ENCODE peak calls at places on chromosome X, in seven cellular contexts. One of them, this sample, is unnamed.

GRCh38 chrX:874061-874460 is 243.5 kb downstream of the SHOX start:
- DNase-seq in cardiac fibroblast: no peak
- DNase-seq in retinal pigment epithelial cell: no peak
- DNase-seq in nephron progenitor cell: no peak
- DNase-seq in ovary: no peak
- DNase-seq in epithelial cell of proximal tubule: no peak
- DNase-seq in astrocyte of the spinal cord: no peak
- DNase-seq in this sample: no peak

GRCh38 chrX:40933132-40934078 is 151.8 kb upstream of the USP9X start:
- DNase-seq in cardiac fibroblast: peak; percentile 62
- DNase-seq in retinal pigment epithelial cell: peak; percentile 56
- DNase-seq in nephron progenitor cell: no peak
- DNase-seq in ovary: no peak
- DNase-seq in epithelial cell of proximal tubule: no peak
- DNase-seq in astrocyte of the spinal cord: peak; percentile 61
- DNase-seq in this sample: no peak

GRCh38 chrX:137428777-137429564 is 137.0 kb upstream of the ZIC3 start:
- DNase-seq in cardiac fibroblast: no peak
- DNase-seq in retinal pigment epithelial cell: no peak
- DNase-seq in nephron progenitor cell: peak; percentile 43
- DNase-seq in ovary: no peak
- DNase-seq in epithelial cell of proximal tubule: no peak
- DNase-seq in astrocyte of the spinal cord: no peak
- DNase-seq in this sample: no peak

GRCh38 chrX:45749375-45749774 is 548.7 kb upstream of the DIPK2B start:
- DNase-seq in cardiac fibroblast: peak; percentile 48
- DNase-seq in retinal pigment epithelial cell: no peak
- DNase-seq in nephron progenitor cell: no peak
- DNase-seq in ovary: peak; percentile 24
- DNase-seq in epithelial cell of proximal tubule: no peak
- DNase-seq in astrocyte of the spinal cord: peak; percentile 34
- DNase-seq in this sample: no peak

GRCh38 chrX:130253916-130254315 is 14.8 kb downstream of the ZNF280C start:
- DNase-seq in cardiac fibroblast: no peak
- DNase-seq in retinal pigment epithelial cell: no peak
- DNase-seq in nephron progenitor cell: no peak
- DNase-seq in ovary: no peak
- DNase-seq in epithelial cell of proximal tubule: no peak
- DNase-seq in astrocyte of the spinal cord: no peak
- DNase-seq in this sample: no peak

GRCh38 chrX:82092307-82092706 is 890.4 kb downstream of the SH3BGRL start:
- DNase-seq in cardiac fibroblast: no peak
- DNase-seq in retinal pigment epithelial cell: no peak
- DNase-seq in nephron progenitor cell: no peak
- DNase-seq in ovary: no peak
- DNase-seq in epithelial cell of proximal tubule: no peak
- DNase-seq in astrocyte of the spinal cord: no peak
- DNase-seq in this sample: no peak

GRCh38 chrX:53374222-53374820 is 48.1 kb downstream of the SMC1A start:
- DNase-seq in cardiac fibroblast: peak; percentile 12
- DNase-seq in retinal pigment epithelial cell: no peak
- DNase-seq in nephron progenitor cell: no peak
- DNase-seq in ovary: no peak
- DNase-seq in epithelial cell of proximal tubule: no peak
- DNase-seq in astrocyte of the spinal cord: no peak
- DNase-seq in this sample: no peak

GRCh38 chrX:20265221-20265725 is 1.4 kb downstream of the RPS6KA3 start:
- DNase-seq in cardiac fibroblast: peak; percentile 74
- DNase-seq in retinal pigment epithelial cell: peak; percentile 60
- DNase-seq in nephron progenitor cell: peak; percentile 51
- DNase-seq in ovary: peak; percentile 78
- DNase-seq in epithelial cell of proximal tubule: no peak
- DNase-seq in astrocyte of the spinal cord: peak; percentile 65
- DNase-seq in this sample: peak; percentile 47

GRCh38 chrX:298993-299392 is 17.8 kb downstream of the PLCXD1 start:
- DNase-seq in cardiac fibroblast: no peak
- DNase-seq in retinal pigment epithelial cell: no peak
- DNase-seq in nephron progenitor cell: no peak
- DNase-seq in ovary: no peak
- DNase-seq in epithelial cell of proximal tubule: no peak
- DNase-seq in astrocyte of the spinal cord: no peak
- DNase-seq in this sample: no peak

GRCh38 chrX:108396986-108397385 is 41.2 kb downstream of the COL4A6 start:
- DNase-seq in cardiac fibroblast: no peak
- DNase-seq in retinal pigment epithelial cell: no peak
- DNase-seq in nephron progenitor cell: no peak
- DNase-seq in ovary: no peak
- DNase-seq in epithelial cell of proximal tubule: no peak
- DNase-seq in astrocyte of the spinal cord: no peak
- DNase-seq in this sample: no peak

GRCh38 chrX:53471346-53471745 is 37.2 kb upstream of the HSD17B10 start:
- DNase-seq in cardiac fibroblast: no peak
- DNase-seq in retinal pigment epithelial cell: no peak
- DNase-seq in nephron progenitor cell: no peak
- DNase-seq in ovary: no peak
- DNase-seq in epithelial cell of proximal tubule: no peak
- DNase-seq in astrocyte of the spinal cord: no peak
- DNase-seq in this sample: no peak

GRCh38 chrX:155645180-155645579 is 32.4 kb upstream of the TMLHE start:
- DNase-seq in cardiac fibroblast: no peak
- DNase-seq in retinal pigment epithelial cell: no peak
- DNase-seq in nephron progenitor cell: no peak
- DNase-seq in ovary: no peak
- DNase-seq in epithelial cell of proximal tubule: no peak
- DNase-seq in astrocyte of the spinal cord: no peak
- DNase-seq in this sample: no peak

GRCh38 chrX:37905436-37906147 is 58.2 kb upstream of the DYNLT3 start:
- DNase-seq in cardiac fibroblast: no peak
- DNase-seq in retinal pigment epithelial cell: peak; percentile 51
- DNase-seq in nephron progenitor cell: peak; percentile 49
- DNase-seq in ovary: no peak
- DNase-seq in epithelial cell of proximal tubule: no peak
- DNase-seq in astrocyte of the spinal cord: peak; percentile 78
- DNase-seq in this sample: peak; percentile 76

GRCh38 chrX:1244164-1245076 is 24.2 kb upstream of the CSF2RA start:
- DNase-seq in cardiac fibroblast: no peak
- DNase-seq in retinal pigment epithelial cell: no peak
- DNase-seq in nephron progenitor cell: peak; percentile 49
- DNase-seq in ovary: no peak
- DNase-seq in epithelial cell of proximal tubule: no peak
- DNase-seq in astrocyte of the spinal cord: no peak
- DNase-seq in this sample: no peak

GRCh38 chrX:102841706-102842003 is 95.4 kb upstream of the RAB40AL start:
- DNase-seq in cardiac fibroblast: no peak
- DNase-seq in retinal pigment epithelial cell: no peak
- DNase-seq in nephron progenitor cell: no peak
- DNase-seq in ovary: no peak
- DNase-seq in epithelial cell of proximal tubule: no peak
- DNase-seq in astrocyte of the spinal cord: no peak
- DNase-seq in this sample: no peak

GRCh38 chrX:72126048-72126415 is 5.7 kb downstream of the RTL5 start:
- DNase-seq in cardiac fibroblast: peak; percentile 14
- DNase-seq in retinal pigment epithelial cell: no peak
- DNase-seq in nephron progenitor cell: no peak
- DNase-seq in ovary: peak; percentile 27
- DNase-seq in epithelial cell of proximal tubule: no peak
- DNase-seq in astrocyte of the spinal cord: no peak
- DNase-seq in this sample: peak; percentile 65

GRCh38 chrX:40152706-40153334 is 55.1 kb upstream of the BCOR start:
- DNase-seq in cardiac fibroblast: no peak
- DNase-seq in retinal pigment epithelial cell: no peak
- DNase-seq in nephron progenitor cell: peak; percentile 39
- DNase-seq in ovary: peak; percentile 32
- DNase-seq in epithelial cell of proximal tubule: no peak
- DNase-seq in astrocyte of the spinal cord: no peak
- DNase-seq in this sample: peak; percentile 45

GRCh38 chrX:43974736-43975135 is 1.5 kb upstream of the NDP start:
- DNase-seq in cardiac fibroblast: peak; percentile 6
- DNase-seq in retinal pigment epithelial cell: no peak
- DNase-seq in nephron progenitor cell: no peak
- DNase-seq in ovary: no peak
- DNase-seq in epithelial cell of proximal tubule: no peak
- DNase-seq in astrocyte of the spinal cord: no peak
- DNase-seq in this sample: no peak

GRCh38 chrX:153601511-153602110 is 2.7 kb upstream of the CCNQ start:
- DNase-seq in cardiac fibroblast: no peak
- DNase-seq in retinal pigment epithelial cell: no peak
- DNase-seq in nephron progenitor cell: no peak
- DNase-seq in ovary: no peak
- DNase-seq in epithelial cell of proximal tubule: no peak
- DNase-seq in astrocyte of the spinal cord: no peak
- DNase-seq in this sample: no peak

GRCh38 chrX:76279007-76279406 is 106.1 kb downstream of the PBDC1 start:
- DNase-seq in cardiac fibroblast: peak; percentile 54
- DNase-seq in retinal pigment epithelial cell: peak; percentile 6
- DNase-seq in nephron progenitor cell: peak; percentile 39
- DNase-seq in ovary: peak; percentile 33
- DNase-seq in epithelial cell of proximal tubule: peak; percentile 6
- DNase-seq in astrocyte of the spinal cord: peak; percentile 36
- DNase-seq in this sample: peak; percentile 36

GRCh38 chrX:40068048-40068447 is 29.7 kb downstream of the BCOR start:
- DNase-seq in cardiac fibroblast: peak; percentile 20
- DNase-seq in retinal pigment epithelial cell: no peak
- DNase-seq in nephron progenitor cell: no peak
- DNase-seq in ovary: no peak
- DNase-seq in epithelial cell of proximal tubule: no peak
- DNase-seq in astrocyte of the spinal cord: no peak
- DNase-seq in this sample: no peak

GRCh38 chrX:41543668-41544067 is 96.5 kb downstream of the NYX start:
- DNase-seq in cardiac fibroblast: no peak
- DNase-seq in retinal pigment epithelial cell: no peak
- DNase-seq in nephron progenitor cell: no peak
- DNase-seq in ovary: no peak
- DNase-seq in epithelial cell of proximal tubule: no peak
- DNase-seq in astrocyte of the spinal cord: no peak
- DNase-seq in this sample: no peak

GRCh38 chrX:151416521-151417048 is 19.6 kb downstream of the VMA21 start:
- DNase-seq in cardiac fibroblast: no peak
- DNase-seq in retinal pigment epithelial cell: no peak
- DNase-seq in nephron progenitor cell: no peak
- DNase-seq in ovary: no peak
- DNase-seq in epithelial cell of proximal tubule: no peak
- DNase-seq in astrocyte of the spinal cord: no peak
- DNase-seq in this sample: no peak

GRCh38 chrX:151424505-151424904 is 27.5 kb downstream of the VMA21 start:
- DNase-seq in cardiac fibroblast: no peak
- DNase-seq in retinal pigment epithelial cell: no peak
- DNase-seq in nephron progenitor cell: no peak
- DNase-seq in ovary: no peak
- DNase-seq in epithelial cell of proximal tubule: no peak
- DNase-seq in astrocyte of the spinal cord: no peak
- DNase-seq in this sample: no peak

DNA sequence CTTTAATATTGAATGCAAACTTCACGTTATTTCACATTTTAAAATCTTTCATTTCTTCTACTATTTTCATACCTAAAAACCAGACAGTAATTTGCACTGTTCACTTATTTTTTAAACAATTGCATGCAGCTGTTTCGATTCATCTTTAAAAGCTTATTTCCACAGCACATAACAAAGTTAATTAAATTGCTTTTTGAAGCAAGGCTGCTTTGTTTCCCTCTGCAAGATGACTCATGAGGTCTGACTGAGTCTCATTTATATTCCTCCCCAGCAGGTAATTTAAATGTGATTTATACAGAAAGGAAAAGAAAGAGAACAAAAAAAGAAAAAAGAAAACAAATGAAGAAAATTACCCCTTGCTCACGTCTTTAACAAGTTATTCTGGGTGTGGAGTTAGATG is 22.7 kb downstream of the VMA21 start:
- DNase-seq in cardiac fibroblast: no peak
- DNase-seq in retinal pigment epithelial cell: no peak
- DNase-seq in nephron progenitor cell: no peak
- DNase-seq in ovary: no peak
- DNase-seq in epithelial cell of proximal tubule: no peak
- DNase-seq in astrocyte of the spinal cord: peak; percentile 17
- DNase-seq in this sample: no peak
- TF ChIP-seq CTCF in cardiac fibroblast: no peak
- TF ChIP-seq CTCF in retinal pigment epithelial cell: no peak
- TF ChIP-seq CTCF in nephron progenitor cell: no peak
- TF ChIP-seq CTCF in ovary: no peak
- TF ChIP-seq CTCF in epithelial cell of proximal tubule: no peak
- TF ChIP-seq CTCF in astrocyte of the spinal cord: no peak
- TF ChIP-seq CTCF in this sample: no peak

GRCh38 chrX:110871839-110872238 is 76.2 kb upstream of the CHRDL1 start:
- DNase-seq in cardiac fibroblast: no peak
- DNase-seq in retinal pigment epithelial cell: no peak
- DNase-seq in nephron progenitor cell: no peak
- DNase-seq in ovary: no peak
- DNase-seq in epithelial cell of proximal tubule: no peak
- DNase-seq in astrocyte of the spinal cord: no peak
- DNase-seq in this sample: no peak

GRCh38 chrX:110863883-110864282 is 68.3 kb upstream of the CHRDL1 start:
- DNase-seq in cardiac fibroblast: no peak
- DNase-seq in retinal pigment epithelial cell: no peak
- DNase-seq in nephron progenitor cell: no peak
- DNase-seq in ovary: no peak
- DNase-seq in epithelial cell of proximal tubule: no peak
- DNase-seq in astrocyte of the spinal cord: no peak
- DNase-seq in this sample: no peak

GRCh38 chrX:110866421-110866820 is 70.8 kb upstream of the CHRDL1 start:
- DNase-seq in cardiac fibroblast: no peak
- DNase-seq in retinal pigment epithelial cell: no peak
- DNase-seq in nephron progenitor cell: no peak
- DNase-seq in ovary: no peak
- DNase-seq in epithelial cell of proximal tubule: no peak
- DNase-seq in astrocyte of the spinal cord: no peak
- DNase-seq in this sample: no peak
- TF ChIP-seq CTCF in cardiac fibroblast: no peak
- TF ChIP-seq CTCF in retinal pigment epithelial cell: no peak
- TF ChIP-seq CTCF in nephron progenitor cell: no peak
- TF ChIP-seq CTCF in ovary: no peak
- TF ChIP-seq CTCF in epithelial cell of proximal tubule: no peak
- TF ChIP-seq CTCF in astrocyte of the spinal cord: no peak
- TF ChIP-seq CTCF in this sample: no peak

GRCh38 chrX:74422576-74423288 is 1.4 kb downstream of the SLC16A2 start:
- DNase-seq in cardiac fibroblast: peak; percentile 48
- DNase-seq in retinal pigment epithelial cell: no peak
- DNase-seq in nephron progenitor cell: peak; percentile 67
- DNase-seq in ovary: peak; percentile 70
- DNase-seq in epithelial cell of proximal tubule: no peak
- DNase-seq in astrocyte of the spinal cord: peak; percentile 66
- DNase-seq in this sample: peak; percentile 33
- TF ChIP-seq CTCF in cardiac fibroblast: no peak
- TF ChIP-seq CTCF in retinal pigment epithelial cell: peak; percentile 29
- TF ChIP-seq CTCF in nephron progenitor cell: no peak
- TF ChIP-seq CTCF in ovary: no peak
- TF ChIP-seq CTCF in epithelial cell of proximal tubule: peak; percentile 37
- TF ChIP-seq CTCF in astrocyte of the spinal cord: peak; percentile 28
- TF ChIP-seq CTCF in this sample: peak; percentile 31

DNA sequence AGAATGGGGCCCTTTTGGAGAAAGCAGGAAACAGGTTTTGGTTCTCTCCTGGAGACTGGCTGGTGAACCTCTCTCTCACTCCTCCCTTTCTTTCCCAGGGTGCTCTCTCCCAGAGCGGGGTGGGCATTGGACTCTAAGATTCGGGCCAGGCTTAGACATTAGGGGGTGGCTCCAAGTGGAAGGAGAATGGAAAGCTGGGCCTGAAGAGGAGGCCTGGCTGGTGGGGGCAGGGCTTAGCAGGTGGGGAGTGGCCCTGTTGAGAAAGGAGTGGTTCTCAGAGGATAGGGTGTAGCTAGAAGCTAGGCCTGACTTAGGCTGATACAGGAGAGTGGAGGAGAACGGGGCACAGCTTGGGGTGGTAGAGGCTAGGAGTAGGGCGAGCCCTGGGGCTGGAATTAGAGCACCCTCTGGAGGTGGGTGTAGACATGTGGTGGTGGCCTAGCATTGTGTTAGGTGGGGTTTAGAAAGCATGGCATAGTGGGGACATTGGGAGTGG is 5.7 kb downstream of the PLP2 start:
- DNase-seq in cardiac fibroblast: no peak
- DNase-seq in retinal pigment epithelial cell: no peak
- DNase-seq in nephron progenitor cell: no peak
- DNase-seq in ovary: no peak
- DNase-seq in epithelial cell of proximal tubule: no peak
- DNase-seq in astrocyte of the spinal cord: no peak
- DNase-seq in this sample: no peak
- TF ChIP-seq CTCF in cardiac fibroblast: no peak
- TF ChIP-seq CTCF in retinal pigment epithelial cell: peak; percentile 15
- TF ChIP-seq CTCF in nephron progenitor cell: no peak
- TF ChIP-seq CTCF in ovary: no peak
- TF ChIP-seq CTCF in epithelial cell of proximal tubule: peak; percentile 21
- TF ChIP-seq CTCF in astrocyte of the spinal cord: peak; percentile 9
- TF ChIP-seq CTCF in this sample: no peak

This sample was measured in BE2C.